ENCODE peak calls at places on chromosomes 12 and 14, in four cellular contexts. C, Q, R and E are unnamed samples.

GRCh38 chr12:9866786-9867379 is 2.3 kb downstream of the CLEC2B start:
- DNase-seq in C (no peak), R (no peak), Q (no peak), E (no peak)

GRCh38 chr12:114529956-114530355 is 124.0 kb upstream of the TBX5 start:
- DNase-seq in Q (no peak), C (no peak), R (no peak), E (no peak)

GRCh38 chr14:49106721-49107689 is 479.2 kb downstream of the RPS29 start:
- DNase-seq in Q (no peak), C (no peak), R (no peak), E (no peak)

GRCh38 chr14:64082837-64083236 is 211.3 kb downstream of the ESR2 start:
- DNase-seq in Q (no peak), C (no peak), R (no peak), E (no peak)

GRCh38 chr14:101844219-101844618 is 82.7 kb downstream of the PPP2R5C start:
- DNase-seq in C (no peak), Q (no peak), R (no peak), E (no peak)

GRCh38 chr14:95098984-95099599 is 58.2 kb downstream of the DICER1 start:
- DNase-seq in R (peak; percentile 31), C (peak; percentile 22), Q (no peak), E (peak; percentile 46)

GRCh38 chr14:70810621-70811020 is 1.3 kb upstream of the MAP3K9 start:
- DNase-seq in R (no peak), Q (no peak), C (no peak), E (no peak)

GRCh38 chr12:117188961-117189724 is 1.1 kb downstream of the FBXO21 start:
- DNase-seq in C (no peak), R (no peak), Q (no peak), E (no peak)

GRCh38 chr12:60921541-60921940 is 1325.7 kb downstream of the SLC16A7 start:
- DNase-seq in Q (no peak), R (no peak), C (no peak), E (no peak)

GRCh38 chr12:70645494-70646317 is 8.5 kb upstream of the PTPRB start:
- DNase-seq in R (peak; percentile 17), Q (no peak), C (peak; percentile 41), E (peak; percentile 63)

GRCh38 chr14:60968671-60969070 is 12.2 kb downstream of the TRMT5 start:
- DNase-seq in C (no peak), Q (no peak), R (no peak), E (no peak)

GRCh38 chr14:93331375-93332031 is 1.3 kb downstream of the BTBD7 start:
- DNase-seq in R (no peak), Q (no peak), C (no peak), E (no peak)

GRCh38 chr12:4286228-4286627 is 12.7 kb downstream of the CCND2 start:
- DNase-seq in C (no peak), Q (no peak), R (no peak), E (no peak)

GRCh38 chr14:94213021-94213420 is 38.9 kb downstream of the PPP4R4 start:
- DNase-seq in Q (no peak), C (no peak), R (no peak), E (no peak)

GRCh38 chr14:61705017-61705416 is 9.7 kb downstream of the HIF1A start:
- DNase-seq in R (no peak), Q (no peak), C (no peak), E (no peak)

GRCh38 chr12:29041621-29042020 is 107.5 kb upstream of the FAR2 start:
- DNase-seq in C (no peak), Q (no peak), R (no peak), E (no peak)

GRCh38 chr14:94237046-94237445 is 56.0 kb downstream of the SERPINA10 start:
- DNase-seq in Q (no peak), R (no peak), C (no peak), E (no peak)

GRCh38 chr12:124740691-124741137 is 123.0 kb downstream of the SCARB1 start:
- DNase-seq in Q (no peak), R (no peak), C (peak; percentile 71), E (no peak)

GRCh38 chr12:7917392-7918267 is 18.4 kb downstream of the SLC2A3 start:
- DNase-seq in Q (no peak), R (no peak), C (no peak), E (no peak)

GRCh38 chr12:127599441-127599840 is 667.5 kb upstream of the TMEM132C start:
- DNase-seq in C (no peak), R (no peak), Q (no peak), E (no peak)

GRCh38 chr14:103002578-103003350 is 54.6 kb downstream of the CDC42BPB start:
- DNase-seq in Q (no peak), C (peak; percentile 3), R (no peak), E (no peak)

GRCh38 chr12:109625131-109625559 is 51.6 kb downstream of the MVK start:
- DNase-seq in C (no peak), R (no peak), Q (no peak), E (no peak)

GRCh38 chr12:119415714-119416113 is 81.2 kb downstream of the CCDC60 start:
- DNase-seq in Q (no peak), C (no peak), R (no peak), E (no peak)

GRCh38 chr12:27868165-27868564 is 88.1 kb upstream of the MANSC4 start:
- DNase-seq in R (no peak), C (no peak), Q (no peak), E (no peak)

GRCh38 chr14:99928963-99929362 is 135.8 kb downstream of the EML1 start:
- DNase-seq in Q (no peak), C (no peak), R (no peak), E (no peak)

GRCh38 chr12:46585854-46586621 is 213.5 kb upstream of the SLC38A2 start:
- DNase-seq in Q (no peak), R (peak; percentile 39), C (peak; percentile 93), E (peak; percentile 89)

GRCh38 chr12:93380480-93381121 is 2.9 kb downstream of the NUDT4 start:
- DNase-seq in R (no peak), C (peak; percentile 43), Q (no peak), E (no peak)
- TF ChIP-seq SUZ12 in R (no peak), C (no peak), Q (no peak), E (no peak)

DNA sequence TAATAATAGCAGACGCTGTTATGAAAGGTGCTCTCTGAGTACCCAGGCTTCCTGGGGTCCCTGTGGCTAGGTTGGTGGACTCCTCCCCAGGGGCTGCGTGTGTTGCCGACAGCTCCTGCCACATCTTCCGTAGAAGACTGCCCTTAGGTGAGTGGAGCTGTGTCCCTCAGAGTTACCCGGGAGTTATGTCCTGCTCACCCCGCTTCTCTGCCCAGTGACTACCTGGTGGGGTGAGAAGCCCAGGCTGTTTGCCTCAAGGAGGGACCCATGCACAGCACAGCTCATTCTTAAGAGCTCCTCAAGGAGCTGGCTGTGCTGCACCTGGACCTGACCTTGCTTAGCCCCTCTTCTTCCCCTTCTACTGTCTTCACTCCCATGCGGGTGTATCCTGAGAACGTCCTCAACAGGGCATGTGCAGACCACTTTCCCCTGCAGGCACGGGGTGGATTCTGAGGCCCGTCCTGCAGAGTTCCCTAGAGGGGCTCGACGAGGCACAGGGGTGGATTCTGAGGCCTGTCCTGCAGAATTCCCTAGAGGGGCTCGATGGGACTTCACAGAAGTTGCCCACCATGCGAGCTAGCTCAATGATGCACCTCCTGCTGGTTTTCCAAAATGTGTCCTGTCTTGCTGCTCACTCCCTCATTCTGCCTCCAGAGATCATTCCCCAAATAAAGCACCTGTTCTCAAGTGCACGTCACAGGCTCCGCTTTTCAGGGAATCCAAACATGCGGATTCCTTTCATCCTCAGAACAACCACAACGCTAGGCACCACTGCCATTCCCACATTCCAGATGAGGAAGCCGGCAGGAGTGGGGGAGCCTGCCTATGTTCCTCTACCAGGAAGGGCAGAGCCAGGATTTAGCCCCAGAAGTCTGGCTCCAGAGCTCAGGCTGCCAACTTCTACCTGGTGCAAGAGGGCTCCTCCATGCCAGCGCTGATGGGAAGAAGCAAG is 231.9 kb downstream of the GLT1D1 start:
- DNase-seq in C (no peak), R (no peak), Q (no peak), E (no peak)
- TF ChIP-seq ZNF274 in C (no peak), R (no peak), Q (no peak), E (no peak)

GRCh38 chr14:38128640-38129039 is 79.1 kb upstream of the SSTR1 start:
- DNase-seq in C (no peak), Q (no peak), R (no peak), E (no peak)
- TF ChIP-seq SUZ12 in C (no peak), Q (no peak), R (no peak), E (no peak)

GRCh38 chr12:64450057-64450640 is 1.8 kb upstream of the TBK1 start:
- DNase-seq in Q (no peak), C (no peak), R (no peak), E (no peak)
- TF ChIP-seq ZNF274 in Q (no peak), C (no peak), R (no peak), E (no peak)

DNA sequence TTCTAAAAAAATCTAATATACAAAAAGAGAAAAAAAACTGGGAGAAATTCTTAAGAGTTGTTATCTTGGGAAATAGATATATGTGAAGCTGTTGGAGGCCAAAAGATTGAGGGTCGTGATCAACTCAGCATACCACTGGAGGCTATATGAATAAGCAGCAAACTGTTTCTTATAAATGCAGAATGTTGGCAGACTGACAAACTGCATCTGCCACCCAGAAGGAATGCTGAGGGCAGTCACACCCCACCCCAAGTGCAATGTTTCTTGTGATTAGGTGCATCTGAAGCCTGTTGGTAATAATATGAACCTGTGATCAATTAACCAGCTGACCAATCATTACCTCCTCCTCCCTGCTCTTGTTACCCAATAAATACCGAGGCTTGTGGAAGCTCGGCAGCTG is 818.6 kb upstream of the MGAT4C start:
- DNase-seq in R (no peak), Q (no peak), C (no peak), E (no peak)
- TF ChIP-seq SUZ12 in R (no peak), Q (no peak), C (no peak), E (no peak)

GRCh38 chr12:67663121-67663520 is 14.6 kb downstream of the DYRK2 start:
- DNase-seq in R (no peak), Q (no peak), C (no peak), E (no peak)
- TF ChIP-seq ZNF274 in R (no peak), Q (no peak), C (no peak), E (no peak)

GRCh38 chr12:20599757-20600156 is 95.4 kb upstream of the SLCO1C1 start:
- DNase-seq in C (no peak), Q (no peak), R (no peak), E (no peak)
- TF ChIP-seq SUZ12 in C (no peak), Q (no peak), R (no peak), E (no peak)

GRCh38 chr12:54240129-54240528 is 39.8 kb downstream of the CBX5 start:
- DNase-seq in Q (no peak), R (no peak), C (no peak), E (no peak)

GRCh38 chr12:54246011-54246641 is 33.8 kb downstream of the CBX5 start:
- DNase-seq in C (no peak), R (no peak), Q (no peak), E (no peak)

GRCh38 chr12:54239568-54239967 is 40.4 kb downstream of the CBX5 start:
- DNase-seq in R (no peak), C (no peak), Q (no peak), E (no peak)

DNA sequence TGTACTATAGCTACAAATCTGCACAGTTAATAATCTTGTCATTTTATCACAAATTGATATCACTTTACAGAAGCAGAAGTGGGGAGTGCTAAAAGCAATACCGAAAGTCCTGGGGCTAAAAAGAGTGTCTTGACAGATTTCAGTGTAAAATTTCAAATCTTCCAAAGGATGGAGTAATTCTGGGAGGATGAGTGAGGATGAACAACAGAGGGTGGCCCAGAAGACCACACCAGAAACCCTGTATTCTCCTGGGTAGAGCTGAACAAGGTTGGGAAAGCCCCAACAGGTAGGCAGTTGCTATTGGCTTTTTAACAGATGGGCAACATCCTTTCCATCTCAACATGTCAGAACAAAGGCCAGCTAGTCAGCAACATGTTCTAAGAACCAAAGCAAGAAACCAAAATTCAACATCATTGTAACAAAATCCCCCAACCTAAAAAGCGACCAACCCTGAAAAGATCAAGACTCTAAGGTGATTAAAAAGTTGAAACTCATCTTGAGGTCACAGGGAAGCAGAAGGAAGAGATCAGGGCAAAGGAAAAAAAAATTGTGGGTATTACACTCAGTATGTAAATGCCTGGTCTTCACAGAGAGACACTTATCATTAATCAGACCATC is 38.8 kb downstream of the CBX5 start:
- DNase-seq in Q (peak; percentile 80), R (no peak), C (no peak), E (no peak)
- TF ChIP-seq ZNF274 in Q (no peak), R (no peak), C (no peak), E (no peak)